ENCODE peak calls at places on chromosome 17, in four cellular contexts. One of them, this sample, is unnamed. For H3K27me3, the result is how much of the 10 kb centered on the place peaks cover.

GRCh38 chr17:73744411-73744810 is 100.2 kb upstream of the SDK2 start:
- DNase-seq in iPS DF 6.9: no peak
- DNase-seq in fibroblast of lung: no peak
- DNase-seq in mammary epithelial cell: no peak
- DNase-seq in this sample: no peak

GRCh38 chr17:76529224-76529642 is 8.3 kb downstream of the CYGB start:
- DNase-seq in fibroblast of lung: peak
- DNase-seq in mammary epithelial cell: peak
- DNase-seq in iPS DF 6.9: no peak
- DNase-seq in this sample: peak

GRCh38 chr17:79629548-79630049 is 18.7 kb upstream of the RBFOX3 start:
- DNase-seq in iPS DF 6.9: no peak
- DNase-seq in mammary epithelial cell: no peak
- DNase-seq in fibroblast of lung: no peak
- DNase-seq in this sample: no peak

GRCh38 chr17:8131844-8132441 is 8.0 kb upstream of the HES7 start:
- DNase-seq in fibroblast of lung: peak
- DNase-seq in iPS DF 6.9: no peak
- DNase-seq in mammary epithelial cell: peak
- DNase-seq in this sample: no peak

GRCh38 chr17:16512011-16512410 is 20.0 kb upstream of the LRRC75A start:
- DNase-seq in iPS DF 6.9: no peak
- DNase-seq in fibroblast of lung: no peak
- DNase-seq in mammary epithelial cell: no peak
- DNase-seq in this sample: no peak

GRCh38 chr17:80308672-80309517 is 48.2 kb downstream of the RNF213 start:
- DNase-seq in mammary epithelial cell: no peak
- DNase-seq in fibroblast of lung: no peak
- DNase-seq in iPS DF 6.9: no peak
- DNase-seq in this sample: no peak

GRCh38 chr17:74332763-74333220 is 6.8 kb downstream of the KIF19 start:
- DNase-seq in fibroblast of lung: no peak
- DNase-seq in iPS DF 6.9: no peak
- DNase-seq in mammary epithelial cell: no peak
- DNase-seq in this sample: no peak

GRCh38 chr17:78737332-78737731 is 44.7 kb downstream of the CYTH1 start:
- DNase-seq in mammary epithelial cell: peak
- DNase-seq in fibroblast of lung: peak
- DNase-seq in iPS DF 6.9: no peak
- DNase-seq in this sample: no peak

GRCh38 chr17:75722542-75723095 is 1.4 kb downstream of the ITGB4 start:
- DNase-seq in mammary epithelial cell: no peak
- DNase-seq in fibroblast of lung: no peak
- DNase-seq in iPS DF 6.9: no peak
- DNase-seq in this sample: no peak

GRCh38 chr17:44736551-44737240 is 22.1 kb upstream of the ADAM11 start:
- DNase-seq in mammary epithelial cell: no peak
- DNase-seq in iPS DF 6.9: no peak
- DNase-seq in fibroblast of lung: no peak
- DNase-seq in this sample: no peak

DNA sequence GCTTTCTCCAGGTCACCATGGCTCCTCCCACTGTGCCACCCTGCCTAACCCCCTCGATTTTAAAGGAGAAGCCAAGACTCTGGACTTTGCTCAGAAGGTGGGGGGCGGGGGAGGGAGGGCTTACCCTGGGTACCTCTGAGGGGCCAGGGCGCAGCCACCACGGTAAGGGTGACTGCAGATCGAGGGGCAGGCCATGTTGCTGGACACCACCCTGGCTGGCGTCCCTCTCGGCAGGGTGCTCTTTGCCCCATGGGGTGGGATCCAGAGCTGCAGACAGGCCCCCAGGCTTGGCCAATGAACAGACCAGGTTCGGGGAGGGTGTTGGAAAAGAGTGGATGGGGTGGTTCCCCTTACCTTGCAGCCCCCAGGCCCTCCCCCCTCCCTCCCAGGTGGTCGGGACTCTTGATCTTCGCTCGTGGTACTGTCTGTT is 392 bp upstream of the GRB7 start:
- DNase-seq in iPS DF 6.9: no peak
- DNase-seq in mammary epithelial cell: no peak
- DNase-seq in fibroblast of lung: no peak
- DNase-seq in this sample: no peak
- H3K27me3 ChIP-seq in iPS DF 6.9: under half
- H3K27me3 ChIP-seq in mammary epithelial cell: under half
- H3K27me3 ChIP-seq in fibroblast of lung: under half
- H3K27me3 ChIP-seq in this sample: under half

DNA sequence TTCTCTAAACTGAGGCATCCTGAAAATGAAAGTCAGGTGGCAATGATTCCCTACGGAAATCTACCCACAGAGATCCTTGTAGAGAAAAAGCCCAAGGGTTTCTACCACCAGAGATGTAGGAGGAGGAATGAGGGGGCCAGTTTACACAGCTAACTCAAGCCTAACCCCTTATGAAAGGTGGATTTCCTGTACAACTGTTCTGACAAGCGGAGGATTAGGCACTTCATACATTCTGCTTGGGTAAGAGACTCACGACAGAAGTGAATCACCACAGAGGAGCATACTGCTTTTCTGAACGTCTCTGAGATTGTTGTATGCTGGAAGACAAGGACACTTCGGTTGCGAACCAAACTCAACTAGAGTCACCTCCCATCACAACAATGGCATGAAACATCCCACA is 72.7 kb downstream of the SMG6 start:
- DNase-seq in fibroblast of lung: peak
- DNase-seq in iPS DF 6.9: no peak
- DNase-seq in mammary epithelial cell: no peak
- DNase-seq in this sample: no peak
- H3K4me3 ChIP-seq in fibroblast of lung: no peak
- H3K4me3 ChIP-seq in iPS DF 6.9: no peak
- H3K4me3 ChIP-seq in mammary epithelial cell: no peak
- H3K4me3 ChIP-seq in this sample: no peak

GRCh38 chr17:47789611-47790520 is 31.7 kb downstream of the OSBPL7 start:
- DNase-seq in iPS DF 6.9: peak
- DNase-seq in mammary epithelial cell: peak
- DNase-seq in fibroblast of lung: peak
- DNase-seq in this sample: peak

GRCh38 chr17:47792979-47793378 is 28.6 kb downstream of the OSBPL7 start:
- DNase-seq in mammary epithelial cell: no peak
- DNase-seq in iPS DF 6.9: no peak
- DNase-seq in fibroblast of lung: no peak
- DNase-seq in this sample: no peak

GRCh38 chr17:47797797-47798196 is 23.8 kb downstream of the OSBPL7 start:
- DNase-seq in fibroblast of lung: peak
- DNase-seq in iPS DF 6.9: no peak
- DNase-seq in mammary epithelial cell: no peak
- DNase-seq in this sample: no peak

GRCh38 chr17:47791025-47791424 is 30.6 kb downstream of the OSBPL7 start:
- DNase-seq in mammary epithelial cell: no peak
- DNase-seq in iPS DF 6.9: no peak
- DNase-seq in fibroblast of lung: no peak
- DNase-seq in this sample: no peak

GRCh38 chr17:47792457-47792856 is 29.1 kb downstream of the OSBPL7 start:
- DNase-seq in iPS DF 6.9: no peak
- DNase-seq in mammary epithelial cell: no peak
- DNase-seq in fibroblast of lung: no peak
- DNase-seq in this sample: no peak
- H3K27me3 ChIP-seq in iPS DF 6.9: under half
- H3K27me3 ChIP-seq in mammary epithelial cell: under half
- H3K27me3 ChIP-seq in fibroblast of lung: under half
- H3K27me3 ChIP-seq in this sample: under half

DNA sequence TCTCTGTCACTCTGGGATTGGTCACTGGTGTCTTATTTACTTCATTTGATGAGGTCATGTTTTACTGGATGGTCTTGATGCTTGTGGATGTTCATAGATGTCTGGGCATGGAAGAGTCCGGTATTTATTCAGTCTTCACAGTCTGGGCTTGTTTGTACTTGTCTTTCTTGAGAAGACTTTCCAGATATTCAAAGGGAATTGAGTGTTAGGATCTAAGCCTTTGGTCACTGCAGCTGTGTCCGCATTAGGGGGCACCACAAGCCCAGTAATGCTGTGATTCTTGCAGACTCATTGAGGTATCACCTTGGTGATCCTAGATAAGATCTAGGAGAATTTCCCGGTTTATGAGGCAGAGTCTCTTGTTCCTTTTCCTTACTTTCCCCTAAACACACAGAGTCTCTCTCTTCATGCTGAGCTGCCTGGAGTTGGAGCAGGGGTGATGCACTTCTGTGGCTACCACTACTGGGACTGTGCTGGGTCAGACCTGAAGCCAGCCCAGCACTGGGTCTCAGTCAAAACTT is 214.7 kb downstream of the SPECC1 start:
- DNase-seq in iPS DF 6.9: no peak
- DNase-seq in fibroblast of lung: peak
- DNase-seq in mammary epithelial cell: peak
- DNase-seq in this sample: no peak
- H3K4me3 ChIP-seq in iPS DF 6.9: no peak
- H3K4me3 ChIP-seq in fibroblast of lung: no peak
- H3K4me3 ChIP-seq in mammary epithelial cell: no peak
- H3K4me3 ChIP-seq in this sample: no peak

DNA sequence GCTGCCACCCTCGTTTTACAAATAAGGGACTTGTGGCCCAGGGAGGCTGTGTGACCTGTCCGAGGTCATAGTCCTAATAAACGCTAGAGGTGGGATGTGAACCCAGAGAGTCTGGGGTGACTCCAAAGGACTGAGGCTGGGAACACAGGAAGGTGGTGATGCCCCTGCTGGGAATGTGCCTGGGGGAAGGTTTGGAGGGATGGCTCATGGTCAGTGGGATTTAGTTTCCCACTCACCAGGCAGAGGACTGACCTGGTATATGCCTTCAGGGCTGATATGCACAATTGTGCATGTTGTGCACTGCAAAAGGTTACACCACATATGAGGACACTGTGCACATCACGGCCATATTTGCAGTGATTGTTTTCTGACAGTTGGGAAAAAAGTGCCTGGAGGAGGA is 13.9 kb upstream of the WNT9B start:
- DNase-seq in fibroblast of lung: no peak
- DNase-seq in iPS DF 6.9: no peak
- DNase-seq in mammary epithelial cell: no peak
- DNase-seq in this sample: no peak
- H3K27me3 ChIP-seq in fibroblast of lung: under half
- H3K27me3 ChIP-seq in iPS DF 6.9: under half
- H3K27me3 ChIP-seq in mammary epithelial cell: under half
- H3K27me3 ChIP-seq in this sample: under half

This sample was measured in right cardiac atrium.